ENCODE peak calls at places on chromosomes 11 and 22, in six cellular contexts. Z, T, K, I, N and U are unnamed samples.

GRCh38 chr22:24937114-24937513 is 9.4 kb downstream of the LHFPL7 start:
- DNase-seq in I (no peak), K (no peak), Z (no peak), N (no peak), T (peak), U (no peak)

GRCh38 chr11:44178381-44178780 is 82.9 kb downstream of the EXT2 start:
- DNase-seq in T (no peak), I (no peak), K (no peak), N (no peak), Z (no peak), U (no peak)

GRCh38 chr11:27995082-27995481 is 112.9 kb downstream of the KIF18A start:
- DNase-seq in N (no peak), Z (no peak), K (no peak), I (no peak), T (no peak), U (no peak)

GRCh38 chr11:85884581-85885021 is 29.4 kb downstream of the CCDC83 start:
- DNase-seq in T (no peak), I (no peak), K (no peak), N (no peak), Z (no peak), U (no peak)

GRCh38 chr11:121687961-121688566 is 235.3 kb upstream of the SORL1-AS1 start:
- DNase-seq in T (no peak), N (no peak), Z (no peak), K (peak), I (no peak), U (no peak)

GRCh38 chr11:127640822-127641485 is 640.4 kb upstream of the KIRREL3 start:
- DNase-seq in N (no peak), T (no peak), K (no peak), I (no peak), Z (no peak), U (no peak)

GRCh38 chr11:69076129-69076791 is 27.5 kb downstream of the TPCN2 start:
- DNase-seq in N (no peak), Z (no peak), I (no peak), K (peak), T (no peak), U (peak)

GRCh38 chr11:103806130-103806900 is 230.1 kb upstream of the DDI1 start:
- DNase-seq in I (no peak), N (no peak), K (peak), T (no peak), Z (no peak), U (no peak)

GRCh38 chr11:83778598-83778997 is 492.4 kb upstream of the CCDC90B start:
- DNase-seq in I (no peak), K (no peak), Z (no peak), T (no peak), N (no peak), U (no peak)